ENCODE peak calls at places on chromosomes 6 and 20, in seven cellular contexts. E is CD4-positive, alpha-beta T cell; F is tibial nerve; Z is thyroid gland; O is CD8-positive, alpha-beta memory T cell; H is PC-3; S is brain microvascular endothelial cell. Q is an unnamed sample. For H3K27me3, the result is how much of the 10 kb centered on the place peaks cover.

GRCh38 chr20:59441860-59442810 is 141.7 kb downstream of the EDN3 start:
- DNase-seq in E (no peak), F (no peak), Z (no peak), O (no peak), H (no peak), S (no peak), Q (no peak)

GRCh38 chr20:57038608-57039440 is 227.6 kb downstream of the BMP7 start:
- DNase-seq in E (no peak), F (no peak), Z (no peak), O (no peak), H (no peak), S (no peak), Q (no peak)

GRCh38 chr20:19314619-19315018 is 102.2 kb downstream of the SLC24A3 start:
- DNase-seq in E (no peak), F (no peak), Z (no peak), O (no peak), H (no peak), S (no peak), Q (peak)

GRCh38 chr6:101818056-101818455 is 424.5 kb downstream of the GRIK2 start:
- DNase-seq in E (no peak), F (no peak), Z (no peak), O (no peak), H (no peak), S (no peak), Q (no peak)

GRCh38 chr20:3248167-3248992 is 9.4 kb upstream of the SLC4A11 start:
- DNase-seq in E (no peak), F (no peak), Z (peak), O (no peak), H (no peak), S (no peak), Q (no peak)

GRCh38 chr6:154961141-154961540 is 34.0 kb upstream of the TIAM2 start:
- DNase-seq in E (no peak), F (no peak), Z (no peak), O (no peak), H (no peak), S (no peak), Q (no peak)

GRCh38 chr20:17557675-17558006 is 12.2 kb upstream of the DSTN start:
- DNase-seq in E (no peak), F (no peak), Z (peak), O (no peak), H (peak), S (peak), Q (peak)

GRCh38 chr20:49890651-49891361 is 24.5 kb downstream of the SPATA2 start:
- DNase-seq in E (no peak), F (no peak), Z (peak), O (no peak), H (no peak), S (peak), Q (no peak)

GRCh38 chr20:25223179-25223661 is 24.7 kb upstream of the PYGB start:
- DNase-seq in E (no peak), F (no peak), Z (no peak), O (no peak), H (peak), S (peak), Q (peak)

GRCh38 chr6:134195164-134195906 is 122.6 kb downstream of the SGK1 start:
- DNase-seq in E (no peak), F (no peak), Z (no peak), O (no peak), H (no peak), S (peak), Q (no peak)

GRCh38 chr20:53296451-53297153 is 297.0 kb downstream of the ZNF217 start:
- DNase-seq in E (no peak), F (no peak), Z (no peak), O (no peak), H (no peak), S (no peak), Q (no peak)

GRCh38 chr20:2692886-2693285 is 306 bp downstream of the EBF4 start:
- DNase-seq in E (no peak), F (no peak), Z (no peak), O (no peak), H (no peak), S (no peak), Q (no peak)

GRCh38 chr20:39213476-39214145 is 251.5 kb downstream of the DHX35 start:
- DNase-seq in E (no peak), F (no peak), Z (no peak), O (no peak), H (no peak), S (no peak), Q (no peak)

GRCh38 chr20:39216195-39216594 is 254.1 kb downstream of the DHX35 start:
- DNase-seq in E (no peak), F (no peak), Z (no peak), O (no peak), H (no peak), S (no peak), Q (no peak)

GRCh38 chr20:39210331-39211074 is 248.4 kb downstream of the DHX35 start:
- DNase-seq in E (no peak), F (no peak), Z (no peak), O (no peak), H (no peak), S (no peak), Q (no peak)

DNA sequence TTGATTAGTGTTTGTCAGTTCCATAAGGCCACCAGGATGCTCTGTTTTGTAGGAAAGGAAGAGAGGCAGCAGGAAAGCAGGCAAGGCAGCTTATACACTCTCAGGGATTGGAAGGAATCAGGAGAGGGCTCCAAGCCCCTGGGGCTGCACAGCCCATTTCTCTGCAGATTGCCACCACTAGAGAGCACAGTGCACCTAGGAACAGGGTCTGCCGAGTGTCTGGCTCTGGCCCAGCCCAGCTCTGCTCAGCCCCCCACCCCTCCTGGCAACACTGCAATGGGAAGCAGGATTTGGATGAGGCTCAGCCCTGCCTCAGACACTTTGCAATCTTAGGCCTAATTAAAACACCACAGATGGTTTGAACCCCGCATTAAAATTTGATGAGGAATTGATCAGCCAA is 252.6 kb downstream of the DHX35 start:
- DNase-seq in E (no peak), F (no peak), Z (no peak), O (no peak), H (no peak), S (no peak), Q (no peak)
- H3K27me3 ChIP-seq in E (under half), F (under half), Z (under half), O (under half), H (under half), S (under half), Q (under half)

GRCh38 chr20:32610897-32611218 is 25.7 kb upstream of the NOL4L start:
- DNase-seq in E (no peak), F (no peak), Z (no peak), O (no peak), H (no peak), S (no peak), Q (no peak)

GRCh38 chr20:32608664-32609015 is 23.5 kb upstream of the NOL4L start:
- DNase-seq in E (no peak), F (no peak), Z (no peak), O (no peak), H (no peak), S (no peak), Q (no peak)

GRCh38 chr20:32607727-32608663 is 22.9 kb upstream of the NOL4L start:
- DNase-seq in E (no peak), F (no peak), Z (no peak), O (no peak), H (no peak), S (no peak), Q (no peak)

GRCh38 chr20:32609993-32610896 is 25.1 kb upstream of the NOL4L start:
- DNase-seq in E (no peak), F (no peak), Z (no peak), O (no peak), H (no peak), S (no peak), Q (no peak)

DNA sequence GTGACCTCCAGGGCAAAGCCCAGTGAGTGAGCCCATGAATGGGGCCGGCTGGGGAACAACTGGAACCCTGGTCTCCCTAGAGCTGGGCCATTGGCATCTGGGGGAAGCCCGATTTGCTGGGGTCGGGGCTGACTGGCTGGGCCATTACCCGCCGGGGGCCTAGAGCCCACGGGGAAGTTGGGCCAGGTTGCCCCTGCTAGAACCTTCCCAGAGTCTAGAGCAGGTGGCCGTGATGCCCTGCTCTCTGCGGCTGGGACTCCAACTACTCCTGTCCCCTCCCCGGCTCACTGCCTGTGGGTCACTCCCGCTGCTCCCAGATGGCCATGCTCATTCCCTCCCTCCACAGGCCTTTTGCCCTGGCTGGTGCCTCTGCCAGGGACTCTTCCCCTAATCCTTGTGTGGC is 24.2 kb upstream of the NOL4L start:
- DNase-seq in E (no peak), F (no peak), Z (no peak), O (no peak), H (no peak), S (no peak), Q (no peak)
- H3K27me3 ChIP-seq in E (under half), F (under half), Z (under half), O (under half), H (under half), S (under half), Q (under half)

GRCh38 chr20:46771195-46771588 is 61.7 kb downstream of the SLC2A10 start:
- DNase-seq in E (no peak), F (no peak), Z (no peak), O (no peak), H (no peak), S (no peak), Q (no peak)
- H3K27me3 ChIP-seq in E (under half), F (under half), Z (under half), O (under half), H (under half), S (under half), Q (under half)

GRCh38 chr6:29017428-29017802 is 12.3 kb upstream of the ZNF311 start:
- DNase-seq in E (no peak), F (no peak), Z (no peak), O (no peak), H (no peak), S (no peak), Q (no peak)
- H3K27me3 ChIP-seq in E (under half), F (under half), Z (under half), O (under half), H (under half), S (under half), Q (under half)

GRCh38 chr6:7543761-7544424 is 2.4 kb downstream of the DSP start:
- DNase-seq in E (no peak), F (no peak), Z (peak), O (no peak), H (peak), S (no peak), Q (no peak)
- H3K27me3 ChIP-seq in E (half or more), F (under half), Z (under half), O (under half), H (under half), S (under half), Q (under half)

Q was measured in foreskin keratinocyte.